ENCODE peak calls at places on chromosome 15, in four cellular contexts. G, X, R and O are unnamed samples.

GRCh38 chr15:57732526-57733331 is 26.2 kb downstream of the POLR2M start:
- DNase-seq in G (peak; percentile 64), R (peak; percentile 49), X (peak; percentile 74), O (peak; percentile 41)

GRCh38 chr15:70584838-70585706 is 178.3 kb downstream of the UACA start:
- DNase-seq in R (peak; percentile 84), X (peak; percentile 84), G (no peak), O (peak; percentile 83)

GRCh38 chr15:79046691-79047404 is 43.7 kb downstream of the RASGRF1 start:
- DNase-seq in R (no peak), G (no peak), X (no peak), O (no peak)

GRCh38 chr15:83380682-83381081 is 66.5 kb upstream of the SH3GL3 start:
- DNase-seq in G (peak; percentile 29), R (peak; percentile 37), X (peak; percentile 34), O (peak; percentile 21)

GRCh38 chr15:44719293-44719999 is 8.1 kb downstream of the B2M start:
- DNase-seq in R (peak; percentile 29), G (no peak), X (no peak), O (no peak)

GRCh38 chr15:92157666-92158298 is 235.9 kb upstream of the ST8SIA2 start:
- DNase-seq in R (no peak), X (no peak), G (no peak), O (no peak)

GRCh38 chr15:22961661-22962221 is 18.4 kb downstream of the CYFIP1 start:
- DNase-seq in R (no peak), G (no peak), X (no peak), O (no peak)

GRCh38 chr15:74613089-74613952 is 2.3 kb upstream of the CLK3 start:
- DNase-seq in G (no peak), X (no peak), R (no peak), O (no peak)

GRCh38 chr15:89845305-89845893 is 30.7 kb upstream of the ANPEP start:
- DNase-seq in R (peak; percentile 66), G (no peak), X (no peak), O (no peak)

GRCh38 chr15:56971571-56971970 is 53.1 kb downstream of the TCF12 start:
- DNase-seq in R (no peak), G (no peak), X (no peak), O (no peak)

GRCh38 chr15:101454365-101454764 is 35.1 kb downstream of the PCSK6 start:
- DNase-seq in G (no peak), R (no peak), X (no peak), O (no peak)

GRCh38 chr15:68328485-68328884 is 50.9 kb downstream of the FEM1B start:
- DNase-seq in X (no peak), G (no peak), R (no peak), O (no peak)

GRCh38 chr15:45112143-45112591 is 1.8 kb downstream of the DUOX2 start:
- DNase-seq in R (no peak), X (no peak), G (no peak), O (no peak)

GRCh38 chr15:59532770-59533379 is 78.7 kb upstream of the GCNT3 start:
- DNase-seq in X (peak; percentile 25), R (peak; percentile 41), G (peak; percentile 44), O (peak; percentile 31)

GRCh38 chr15:92393287-92393993 is at the start of gene ST8SIA2:
- DNase-seq in X (peak; percentile 80), R (no peak), G (no peak), O (peak; percentile 71)

GRCh38 chr15:90851945-90852344 is 16.4 kb upstream of the FURIN start:
- DNase-seq in G (no peak), R (no peak), X (no peak), O (no peak)

GRCh38 chr15:83105450-83105849 is 2.0 kb upstream of the TM6SF1 start:
- DNase-seq in R (no peak), X (no peak), G (no peak), O (no peak)

GRCh38 chr15:48555244-48555804 is 90.2 kb downstream of the FBN1 start:
- DNase-seq in G (no peak), X (no peak), R (no peak), O (no peak)

DNA sequence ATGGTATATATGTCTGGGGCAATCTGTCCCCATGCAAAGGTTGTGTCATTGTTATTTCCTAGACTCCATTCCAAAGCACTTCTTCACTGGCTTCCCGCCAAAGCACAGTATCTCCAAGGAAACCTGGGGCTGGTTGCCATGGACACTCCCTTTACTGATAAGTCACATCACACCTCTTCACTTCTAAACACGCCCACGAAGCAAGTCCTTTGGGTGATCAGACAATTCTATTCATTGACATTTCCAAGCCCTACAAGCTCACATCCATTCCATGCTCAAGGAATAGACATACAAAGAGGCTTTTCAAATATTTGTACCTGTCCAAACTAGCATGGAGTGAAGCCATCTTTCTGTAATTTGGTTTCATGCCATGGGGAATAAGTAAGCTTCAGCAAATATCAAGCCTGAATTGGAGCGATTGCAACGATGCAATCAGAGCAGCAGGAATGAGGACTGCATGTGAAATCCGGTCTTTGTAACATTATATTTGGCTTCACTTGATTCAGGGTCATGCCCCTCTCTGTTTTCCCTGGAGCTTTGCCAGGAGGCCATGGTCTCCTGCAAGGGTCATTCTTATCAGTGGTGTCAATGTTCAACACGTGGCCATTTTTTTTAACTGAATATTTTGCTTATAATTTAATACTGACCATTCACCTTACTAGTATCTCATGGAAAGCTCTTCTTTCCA is 201.6 kb upstream of the TMC3 start:
- DNase-seq in X (no peak), R (no peak), G (peak; percentile 8), O (peak; percentile 12)
- TF ChIP-seq ELF4 in X (no peak), R (no peak), G (no peak), O (no peak)

DNA sequence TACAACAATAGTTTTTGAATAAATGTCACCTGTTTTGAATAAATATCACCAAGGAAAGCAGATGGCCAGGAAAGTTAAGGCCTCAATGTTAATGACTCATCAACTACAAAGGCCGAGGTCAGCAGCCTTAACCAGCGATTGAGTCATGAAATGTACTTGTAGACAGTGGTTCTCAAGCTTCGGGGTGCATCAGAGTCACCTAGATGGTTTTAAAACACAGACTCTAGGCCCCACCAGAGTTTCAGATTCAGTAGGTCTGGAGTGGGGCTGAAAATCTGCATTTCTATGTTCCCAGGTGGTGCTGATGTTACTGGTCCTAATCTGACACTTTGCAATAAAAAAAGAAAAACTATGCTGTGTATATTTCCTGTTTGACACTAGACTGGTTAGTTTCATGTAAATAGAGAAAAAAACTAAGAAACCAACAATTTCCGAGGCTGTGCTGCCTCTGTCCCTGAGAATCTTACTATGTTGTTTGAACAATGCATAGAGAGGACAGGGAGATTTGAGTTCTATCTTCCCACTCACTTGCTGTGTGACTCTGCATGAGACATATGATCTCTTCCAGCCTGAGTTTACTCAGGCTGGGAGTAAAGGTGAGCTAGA is 9.8 kb downstream of the RAB27A start:
- DNase-seq in X (no peak), R (peak; percentile 62), G (peak; percentile 72), O (no peak)
- TF ChIP-seq ELF4 in X (no peak), R (no peak), G (no peak), O (no peak)

GRCh38 chr15:39709941-39710340 is 72.7 kb downstream of the FSIP1 start:
- DNase-seq in R (no peak), G (no peak), X (no peak), O (no peak)

GRCh38 chr15:39717134-39717533 is 65.5 kb downstream of the FSIP1 start:
- DNase-seq in G (no peak), R (peak; percentile 4), X (no peak), O (no peak)

GRCh38 chr15:39710681-39711080 is 72.0 kb downstream of the FSIP1 start:
- DNase-seq in G (no peak), X (no peak), R (no peak), O (no peak)

GRCh38 chr15:39714251-39714650 is 68.4 kb downstream of the FSIP1 start:
- DNase-seq in R (no peak), X (no peak), G (no peak), O (no peak)

GRCh38 chr15:39713846-39714245 is 68.8 kb downstream of the FSIP1 start:
- DNase-seq in X (no peak), R (no peak), G (no peak), O (no peak)
- TF ChIP-seq ELF4 in X (no peak), R (no peak), G (no peak), O (no peak)

GRCh38 chr15:60928210-60928609 is 300.9 kb downstream of the RORA start:
- DNase-seq in R (no peak), X (no peak), G (no peak), O (no peak)
- TF ChIP-seq ELF4 in R (no peak), X (no peak), G (no peak), O (no peak)

GRCh38 chr15:31128477-31128876 is 27.0 kb upstream of the TRPM1 start:
- DNase-seq in G (no peak), R (no peak), X (no peak), O (no peak)

GRCh38 chr15:31127596-31128261 is 26.2 kb upstream of the TRPM1 start:
- DNase-seq in R (no peak), X (no peak), G (no peak), O (no peak)

GRCh38 chr15:31128919-31129768 is 27.6 kb upstream of the TRPM1 start:
- DNase-seq in R (peak; percentile 18), G (peak; percentile 66), X (peak; percentile 88), O (peak; percentile 48)

GRCh38 chr15:31129769-31130303 is 28.3 kb upstream of the TRPM1 start:
- DNase-seq in R (no peak), X (no peak), G (no peak), O (no peak)

GRCh38 chr15:31125061-31125460 is 23.5 kb upstream of the TRPM1 start:
- DNase-seq in G (no peak), X (no peak), R (no peak), O (no peak)
- TF ChIP-seq ELF4 in G (no peak), X (no peak), R (no peak), O (no peak)